ENCODE peak calls at places on chromosome 21, in five cellular contexts. U, M, Y, J and F are unnamed samples.

GRCh38 chr21:33685613-33686197 is 43.4 kb downstream of the ITSN1 start:
- DNase-seq in U (peak; percentile 40), M (no peak), Y (peak; percentile 66), J (peak; percentile 52), F (peak; percentile 76)

GRCh38 chr21:45998276-45998701 is 16.7 kb downstream of the COL6A1 start:
- DNase-seq in U (no peak), M (no peak), Y (no peak), J (no peak), F (no peak)

GRCh38 chr21:45836694-45837670 is 144.6 kb upstream of the COL6A1 start:
- DNase-seq in U (no peak), M (no peak), Y (no peak), J (no peak), F (no peak)

GRCh38 chr21:46051821-46052675 is 45.9 kb upstream of the COL6A2 start:
- DNase-seq in U (no peak), M (no peak), Y (no peak), J (no peak), F (no peak)

GRCh38 chr21:16358021-16358420 is 628.2 kb downstream of the USP25 start:
- DNase-seq in U (no peak), M (no peak), Y (no peak), J (peak; percentile 13), F (no peak)

GRCh38 chr21:38669186-38669585 is 136.5 kb upstream of the ETS2 start:
- DNase-seq in U (peak; percentile 20), M (no peak), Y (peak; percentile 30), J (peak; percentile 60), F (peak; percentile 55)

GRCh38 chr21:31278511-31279155 is 65.4 kb downstream of the TIAM1 start:
- DNase-seq in U (no peak), M (no peak), Y (peak; percentile 34), J (peak; percentile 60), F (no peak)

GRCh38 chr21:26013964-26014363 is 156.6 kb downstream of the APP start:
- DNase-seq in U (no peak), M (no peak), Y (no peak), J (no peak), F (no peak)

GRCh38 chr21:45476582-45476981 is 65.7 kb downstream of the SLC19A1 start:
- DNase-seq in U (no peak), M (no peak), Y (no peak), J (no peak), F (no peak)

GRCh38 chr21:22795644-22796043 is 1797.4 kb downstream of the NCAM2 start:
- DNase-seq in U (no peak), M (no peak), Y (no peak), J (no peak), F (no peak)

GRCh38 chr21:14560555-14560954 is 14.4 kb upstream of the SAMSN1 start:
- DNase-seq in U (no peak), M (no peak), Y (no peak), J (no peak), F (no peak)

GRCh38 chr21:33549848-33550771 is 7.3 kb downstream of the SON start:
- DNase-seq in U (no peak), M (no peak), Y (no peak), J (no peak), F (no peak)

GRCh38 chr21:14617836-14618235 is 71.7 kb upstream of the SAMSN1 start:
- DNase-seq in U (no peak), M (no peak), Y (no peak), J (peak; percentile 19), F (no peak)

GRCh38 chr21:38858429-38859205 is 52.9 kb downstream of the ETS2 start:
- DNase-seq in U (no peak), M (no peak), Y (peak; percentile 25), J (no peak), F (no peak)

GRCh38 chr21:33112151-33112550 is 42.2 kb downstream of the OLIG1 start:
- DNase-seq in U (no peak), M (no peak), Y (no peak), J (no peak), F (no peak)

GRCh38 chr21:35506352-35506751 is 457.2 kb upstream of the RUNX1 start:
- DNase-seq in U (no peak), M (no peak), Y (no peak), J (peak; percentile 40), F (no peak)

GRCh38 chr21:31161157-31161556 is 122.9 kb upstream of the KRTAP19-8 start:
- DNase-seq in U (peak; percentile 71), M (no peak), Y (peak; percentile 15), J (peak; percentile 30), F (peak; percentile 58)

GRCh38 chr21:46157987-46158451 is 2.6 kb upstream of the FTCD start:
- DNase-seq in U (no peak), M (no peak), Y (no peak), J (no peak), F (no peak)

GRCh38 chr21:24200052-24200451 is 1407.2 kb downstream of the MRPL39 start:
- DNase-seq in U (no peak), M (no peak), Y (no peak), J (no peak), F (no peak)

GRCh38 chr21:21816778-21817177 is 818.6 kb downstream of the NCAM2 start:
- DNase-seq in U (no peak), M (no peak), Y (no peak), J (no peak), F (no peak)

GRCh38 chr21:38910390-38911008 is 104.8 kb downstream of the ETS2 start:
- DNase-seq in U (peak; percentile 89), M (no peak), Y (no peak), J (no peak), F (no peak)

DNA sequence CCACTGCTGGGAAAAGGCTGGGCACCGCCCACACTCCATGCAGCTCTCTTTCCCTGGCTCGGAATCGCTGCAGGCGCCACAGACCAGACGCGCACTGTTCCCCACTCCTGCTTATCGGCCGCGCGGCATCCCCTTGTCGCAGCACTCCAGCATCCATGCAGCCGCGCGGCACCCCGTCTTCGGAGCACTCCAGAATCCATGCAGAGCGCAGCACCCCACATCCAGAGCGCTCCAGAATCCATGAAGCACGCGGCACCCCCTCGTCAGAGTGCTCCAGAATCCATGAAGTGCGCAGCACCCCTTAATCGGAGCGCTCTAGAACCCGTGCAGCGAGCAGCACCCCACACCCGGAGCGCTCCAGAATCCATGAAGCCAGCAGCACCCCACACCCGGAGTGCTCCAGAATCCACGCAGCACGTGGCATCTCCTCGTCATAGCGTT is 9.5 kb downstream of the TFF3 start:
- DNase-seq in U (no peak), M (no peak), Y (no peak), J (no peak), F (no peak)
- H3K4me3 ChIP-seq in U (no peak overlapping the region), M (no peak overlapping the region), Y (no peak overlapping the region), J (no peak overlapping the region), F (no peak overlapping the region)

GRCh38 chr21:42063206-42063577 is 7.9 kb upstream of the UMODL1 start:
- DNase-seq in U (no peak), M (no peak), Y (no peak), J (no peak), F (no peak)
- H3K4me1 ChIP-seq in U (peaks cover 17% of the 10 kb centered on the region), M (peaks cover 32% of the 10 kb centered on the region), Y (peaks cover 3% of the 10 kb centered on the region), J (no peaks in the 10 kb centered on the region), F (no peaks in the 10 kb centered on the region)

DNA sequence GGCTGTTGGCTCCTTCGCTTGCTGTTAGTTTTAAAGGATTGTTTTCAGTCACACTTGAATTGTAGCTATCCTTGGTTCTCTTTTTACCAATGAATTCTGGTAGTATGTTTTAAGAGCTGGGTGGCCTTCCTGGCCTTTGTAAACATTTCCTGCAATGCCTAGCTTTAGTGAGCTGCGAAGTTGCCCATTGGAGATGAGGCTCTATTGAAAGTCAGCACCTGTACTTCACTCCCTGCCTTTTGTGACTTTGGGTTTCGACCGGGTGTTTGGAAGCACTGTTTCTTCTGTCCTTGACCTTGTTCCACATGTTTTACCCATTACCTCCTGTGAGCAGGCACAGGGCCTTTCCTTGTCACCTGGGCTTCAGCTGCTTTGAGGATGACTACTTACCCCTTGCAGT is 64.7 kb downstream of the DYRK1A start:
- DNase-seq in U (no peak), M (no peak), Y (no peak), J (no peak), F (no peak)
- H3K4me3 ChIP-seq in U (no peak overlapping the region), M (no peak overlapping the region), Y (no peak overlapping the region), J (no peak overlapping the region), F (no peak overlapping the region)

GRCh38 chr21:42317826-42318746 is 2.9 kb upstream of the TFF3 start:
- DNase-seq in U (no peak), M (no peak), Y (no peak), J (no peak), F (no peak)
- H3K4me1 ChIP-seq in U (no peaks in the 10 kb centered on the region), M (peaks cover 5% of the 10 kb centered on the region), Y (no peaks in the 10 kb centered on the region), J (no peaks in the 10 kb centered on the region), F (no peaks in the 10 kb centered on the region)

GRCh38 chr21:41171210-41171609 is 3.2 kb downstream of the BACE2 start:
- DNase-seq in U (peak; percentile 96), M (no peak), Y (no peak), J (peak; percentile 12), F (no peak)

GRCh38 chr21:41169258-41169576 is 1.3 kb downstream of the BACE2 start:
- DNase-seq in U (no peak), M (no peak), Y (no peak), J (no peak), F (no peak)

GRCh38 chr21:41169701-41170100 is 1.7 kb downstream of the BACE2 start:
- DNase-seq in U (peak; percentile 41), M (no peak), Y (no peak), J (peak; percentile 16), F (no peak)

GRCh38 chr21:41168391-41169257 is 664 bp downstream of the BACE2 start:
- DNase-seq in U (peak; percentile 53), M (no peak), Y (peak; percentile 68), J (peak; percentile 75), F (peak; percentile 79)

DNA sequence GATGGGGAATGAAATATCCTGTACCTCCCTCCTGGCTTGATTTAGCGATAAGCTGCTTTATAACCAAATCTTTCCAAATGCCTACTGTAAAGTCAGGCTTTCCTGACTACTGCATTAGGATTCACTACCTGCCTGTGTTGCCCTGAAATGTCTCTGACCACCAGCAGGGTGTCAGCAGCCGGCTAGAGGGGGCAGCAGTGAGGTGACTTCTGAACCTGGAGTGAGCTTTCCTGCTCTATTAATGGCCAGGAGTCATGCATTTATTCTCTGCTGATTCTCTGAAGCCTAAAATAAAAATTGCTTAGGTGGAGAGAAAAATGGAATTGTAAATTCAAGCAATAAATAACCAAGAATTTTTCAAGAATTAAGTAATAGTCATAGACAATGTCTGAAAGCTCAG is 2.5 kb downstream of the BACE2 start:
- DNase-seq in U (peak; percentile 62), M (no peak), Y (peak; percentile 34), J (peak; percentile 57), F (peak; percentile 34)
- H3K4me3 ChIP-seq in U (peak overlapping the region; percentile 63), M (no peak overlapping the region), Y (no peak overlapping the region), J (no peak overlapping the region), F (no peak overlapping the region)

DNA sequence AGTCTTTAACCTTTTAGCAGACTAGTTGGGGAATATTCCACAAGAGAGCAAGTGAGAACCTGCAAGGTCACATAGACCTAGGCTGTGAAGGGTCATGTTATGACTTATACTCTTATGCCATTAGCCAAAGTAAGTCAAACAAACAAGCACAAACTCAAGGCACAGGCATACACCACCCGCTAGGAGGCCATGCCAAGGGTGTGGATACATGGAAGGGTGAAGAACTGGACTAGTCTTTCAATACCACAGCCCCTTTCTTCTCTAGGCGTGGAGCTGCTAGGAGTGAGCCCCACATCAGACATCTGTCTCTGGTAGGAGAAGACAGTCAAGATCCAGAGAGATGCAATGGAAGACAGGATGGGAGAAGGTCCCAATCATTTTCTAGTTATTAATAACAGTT is 68.6 kb downstream of the BACH1 start:
- DNase-seq in U (no peak), M (no peak), Y (no peak), J (no peak), F (no peak)
- H3K4me1 ChIP-seq in U (no peaks in the 10 kb centered on the region), M (no peaks in the 10 kb centered on the region), Y (peaks cover 2% of the 10 kb centered on the region), J (no peaks in the 10 kb centered on the region), F (no peaks in the 10 kb centered on the region)